ENCODE peak calls at places on chromosomes 13 and 19, in eight cellular contexts. One of them, this sample, is unnamed.

GRCh38 chr13:98978280-98978679 is 416 bp upstream of the DOCK9 start:
- DNase-seq in uterus: no peak
- DNase-seq in aorta: no peak
- DNase-seq in WERI-Rb-1: no peak
- DNase-seq in fibroblast of lung: peak
- DNase-seq in adrenal gland: no peak
- DNase-seq in tibial artery: no peak
- DNase-seq in stomach: no peak
- DNase-seq in this sample: no peak

GRCh38 chr19:44696939-44697669 is 1.8 kb upstream of the CEACAM16 start:
- DNase-seq in WERI-Rb-1: no peak
- DNase-seq in uterus: no peak
- DNase-seq in stomach: no peak
- DNase-seq in tibial artery: no peak
- DNase-seq in adrenal gland: no peak
- DNase-seq in fibroblast of lung: no peak
- DNase-seq in aorta: no peak
- DNase-seq in this sample: no peak

GRCh38 chr19:34432797-34433196 is 4.6 kb downstream of the UBA2 start:
- DNase-seq in fibroblast of lung: no peak
- DNase-seq in aorta: peak
- DNase-seq in stomach: no peak
- DNase-seq in uterus: peak
- DNase-seq in adrenal gland: no peak
- DNase-seq in tibial artery: peak
- DNase-seq in WERI-Rb-1: no peak
- DNase-seq in this sample: no peak

GRCh38 chr13:95256086-95256485 is 45.2 kb downstream of the ABCC4 start:
- DNase-seq in fibroblast of lung: peak
- DNase-seq in aorta: no peak
- DNase-seq in adrenal gland: no peak
- DNase-seq in tibial artery: no peak
- DNase-seq in WERI-Rb-1: no peak
- DNase-seq in stomach: no peak
- DNase-seq in uterus: no peak
- DNase-seq in this sample: no peak

GRCh38 chr19:56153507-56153906 is 12.4 kb downstream of the ZNF444 start:
- DNase-seq in aorta: no peak
- DNase-seq in tibial artery: no peak
- DNase-seq in fibroblast of lung: no peak
- DNase-seq in WERI-Rb-1: peak
- DNase-seq in uterus: no peak
- DNase-seq in adrenal gland: no peak
- DNase-seq in stomach: no peak
- DNase-seq in this sample: no peak

GRCh38 chr19:43634877-43635560 is 4.6 kb downstream of the CADM4 start:
- DNase-seq in adrenal gland: peak
- DNase-seq in uterus: no peak
- DNase-seq in stomach: no peak
- DNase-seq in WERI-Rb-1: no peak
- DNase-seq in aorta: no peak
- DNase-seq in fibroblast of lung: no peak
- DNase-seq in tibial artery: no peak
- DNase-seq in this sample: peak

GRCh38 chr13:59261928-59262488 is 901.7 kb downstream of the DIAPH3 start:
- DNase-seq in tibial artery: no peak
- DNase-seq in WERI-Rb-1: no peak
- DNase-seq in aorta: no peak
- DNase-seq in stomach: no peak
- DNase-seq in uterus: no peak
- DNase-seq in fibroblast of lung: no peak
- DNase-seq in adrenal gland: no peak
- DNase-seq in this sample: no peak

GRCh38 chr13:110485604-110486003 is 75.9 kb downstream of the RAB20 start:
- DNase-seq in tibial artery: no peak
- DNase-seq in WERI-Rb-1: no peak
- DNase-seq in uterus: no peak
- DNase-seq in stomach: no peak
- DNase-seq in aorta: no peak
- DNase-seq in adrenal gland: no peak
- DNase-seq in fibroblast of lung: peak
- DNase-seq in this sample: no peak

GRCh38 chr13:49450105-49450819 is 6.2 kb downstream of the SETDB2 start:
- DNase-seq in fibroblast of lung: no peak
- DNase-seq in WERI-Rb-1: no peak
- DNase-seq in aorta: no peak
- DNase-seq in uterus: no peak
- DNase-seq in tibial artery: no peak
- DNase-seq in adrenal gland: no peak
- DNase-seq in stomach: no peak
- DNase-seq in this sample: no peak

GRCh38 chr19:1921825-1922224 is 16.6 kb downstream of the ADAT3 start:
- DNase-seq in WERI-Rb-1: no peak
- DNase-seq in uterus: no peak
- DNase-seq in stomach: no peak
- DNase-seq in adrenal gland: no peak
- DNase-seq in tibial artery: no peak
- DNase-seq in aorta: no peak
- DNase-seq in fibroblast of lung: no peak
- DNase-seq in this sample: no peak

GRCh38 chr13:93775507-93776108 is 549.0 kb downstream of the GPC6 start:
- DNase-seq in adrenal gland: no peak
- DNase-seq in fibroblast of lung: peak
- DNase-seq in stomach: no peak
- DNase-seq in uterus: no peak
- DNase-seq in WERI-Rb-1: no peak
- DNase-seq in aorta: no peak
- DNase-seq in tibial artery: no peak
- DNase-seq in this sample: no peak

GRCh38 chr19:29878973-29879654 is 62.9 kb upstream of the URI1 start:
- DNase-seq in WERI-Rb-1: no peak
- DNase-seq in tibial artery: peak
- DNase-seq in fibroblast of lung: peak
- DNase-seq in uterus: no peak
- DNase-seq in aorta: no peak
- DNase-seq in adrenal gland: peak
- DNase-seq in stomach: no peak
- DNase-seq in this sample: no peak

GRCh38 chr19:39237200-39238184 is 7.3 kb downstream of the IFNL3 start:
- DNase-seq in fibroblast of lung: no peak
- DNase-seq in aorta: no peak
- DNase-seq in adrenal gland: no peak
- DNase-seq in stomach: peak
- DNase-seq in tibial artery: no peak
- DNase-seq in WERI-Rb-1: peak
- DNase-seq in uterus: no peak
- DNase-seq in this sample: no peak

GRCh38 chr19:43798546-43799409 is 3.5 kb downstream of the LYPD5 start:
- DNase-seq in uterus: no peak
- DNase-seq in tibial artery: no peak
- DNase-seq in stomach: peak
- DNase-seq in WERI-Rb-1: peak
- DNase-seq in aorta: peak
- DNase-seq in adrenal gland: peak
- DNase-seq in fibroblast of lung: peak
- DNase-seq in this sample: peak

GRCh38 chr13:84641491-84641890 is 759.2 kb upstream of the SLITRK1 start:
- DNase-seq in adrenal gland: no peak
- DNase-seq in tibial artery: no peak
- DNase-seq in aorta: no peak
- DNase-seq in uterus: no peak
- DNase-seq in fibroblast of lung: peak
- DNase-seq in WERI-Rb-1: no peak
- DNase-seq in stomach: no peak
- DNase-seq in this sample: no peak

GRCh38 chr13:67229438-67230242 is 496 bp downstream of the PCDH9 start:
- DNase-seq in WERI-Rb-1: peak
- DNase-seq in fibroblast of lung: peak
- DNase-seq in aorta: no peak
- DNase-seq in adrenal gland: no peak
- DNase-seq in uterus: no peak
- DNase-seq in stomach: no peak
- DNase-seq in tibial artery: no peak
- DNase-seq in this sample: no peak

GRCh38 chr19:45816236-45817009 is 1.3 kb upstream of the RSPH6A start:
- DNase-seq in tibial artery: no peak
- DNase-seq in stomach: no peak
- DNase-seq in uterus: no peak
- DNase-seq in fibroblast of lung: no peak
- DNase-seq in aorta: no peak
- DNase-seq in WERI-Rb-1: no peak
- DNase-seq in adrenal gland: no peak
- DNase-seq in this sample: no peak

GRCh38 chr19:10552596-10553053 is 8.9 kb downstream of the ATG4D start:
- DNase-seq in WERI-Rb-1: peak
- DNase-seq in stomach: no peak
- DNase-seq in aorta: no peak
- DNase-seq in fibroblast of lung: peak
- DNase-seq in adrenal gland: no peak
- DNase-seq in uterus: no peak
- DNase-seq in tibial artery: no peak
- DNase-seq in this sample: no peak

GRCh38 chr19:10555613-10555979 is 10.2 kb downstream of the KRI1 start:
- DNase-seq in adrenal gland: no peak
- DNase-seq in uterus: no peak
- DNase-seq in fibroblast of lung: no peak
- DNase-seq in WERI-Rb-1: no peak
- DNase-seq in aorta: no peak
- DNase-seq in stomach: no peak
- DNase-seq in tibial artery: no peak
- DNase-seq in this sample: no peak

GRCh38 chr19:10553087-10553667 is 9.5 kb downstream of the ATG4D start:
- DNase-seq in stomach: no peak
- DNase-seq in WERI-Rb-1: no peak
- DNase-seq in uterus: no peak
- DNase-seq in tibial artery: no peak
- DNase-seq in aorta: no peak
- DNase-seq in adrenal gland: no peak
- DNase-seq in fibroblast of lung: no peak
- DNase-seq in this sample: no peak

GRCh38 chr19:10554760-10555612 is 10.8 kb downstream of the KRI1 start:
- DNase-seq in uterus: no peak
- DNase-seq in fibroblast of lung: no peak
- DNase-seq in stomach: no peak
- DNase-seq in WERI-Rb-1: peak
- DNase-seq in aorta: no peak
- DNase-seq in adrenal gland: no peak
- DNase-seq in tibial artery: no peak
- DNase-seq in this sample: no peak

GRCh38 chr19:10553943-10554381 is 10.3 kb downstream of the ATG4D start:
- DNase-seq in stomach: peak
- DNase-seq in WERI-Rb-1: no peak
- DNase-seq in uterus: no peak
- DNase-seq in tibial artery: no peak
- DNase-seq in aorta: peak
- DNase-seq in adrenal gland: no peak
- DNase-seq in fibroblast of lung: no peak
- DNase-seq in this sample: no peak
- H3K27ac ChIP-seq in stomach: peak
- H3K27ac ChIP-seq in WERI-Rb-1: no peak
- H3K27ac ChIP-seq in uterus: no peak
- H3K27ac ChIP-seq in tibial artery: no peak
- H3K27ac ChIP-seq in aorta: no peak
- H3K27ac ChIP-seq in adrenal gland: no peak
- H3K27ac ChIP-seq in fibroblast of lung: no peak
- H3K27ac ChIP-seq in this sample: no peak

GRCh38 chr13:75418997-75419396 is 63.0 kb downstream of the TBC1D4 start:
- DNase-seq in stomach: no peak
- DNase-seq in tibial artery: no peak
- DNase-seq in aorta: no peak
- DNase-seq in fibroblast of lung: no peak
- DNase-seq in adrenal gland: no peak
- DNase-seq in WERI-Rb-1: no peak
- DNase-seq in uterus: no peak
- DNase-seq in this sample: no peak
- H3K27ac ChIP-seq in stomach: peak
- H3K27ac ChIP-seq in tibial artery: no peak
- H3K27ac ChIP-seq in aorta: no peak
- H3K27ac ChIP-seq in fibroblast of lung: no peak
- H3K27ac ChIP-seq in adrenal gland: no peak
- H3K27ac ChIP-seq in WERI-Rb-1: no peak
- H3K27ac ChIP-seq in uterus: no peak
- H3K27ac ChIP-seq in this sample: no peak

GRCh38 chr13:103351035-103351828 is 285.0 kb upstream of the SLC10A2 start:
- DNase-seq in adrenal gland: peak
- DNase-seq in uterus: no peak
- DNase-seq in stomach: no peak
- DNase-seq in aorta: no peak
- DNase-seq in WERI-Rb-1: no peak
- DNase-seq in tibial artery: no peak
- DNase-seq in fibroblast of lung: peak
- DNase-seq in this sample: no peak
- H3K27ac ChIP-seq in adrenal gland: no peak
- H3K27ac ChIP-seq in uterus: no peak
- H3K27ac ChIP-seq in stomach: no peak
- H3K27ac ChIP-seq in aorta: no peak
- H3K27ac ChIP-seq in WERI-Rb-1: no peak
- H3K27ac ChIP-seq in tibial artery: no peak
- H3K27ac ChIP-seq in fibroblast of lung: no peak
- H3K27ac ChIP-seq in this sample: no peak

GRCh38 chr19:5108123-5108613 is 139.3 kb downstream of the KDM4B start:
- DNase-seq in tibial artery: no peak
- DNase-seq in stomach: no peak
- DNase-seq in WERI-Rb-1: peak
- DNase-seq in aorta: no peak
- DNase-seq in adrenal gland: no peak
- DNase-seq in fibroblast of lung: no peak
- DNase-seq in uterus: no peak
- DNase-seq in this sample: no peak

GRCh38 chr19:5107432-5108122 is 138.7 kb downstream of the KDM4B start:
- DNase-seq in tibial artery: no peak
- DNase-seq in stomach: no peak
- DNase-seq in uterus: no peak
- DNase-seq in WERI-Rb-1: peak
- DNase-seq in aorta: no peak
- DNase-seq in fibroblast of lung: peak
- DNase-seq in adrenal gland: no peak
- DNase-seq in this sample: no peak

GRCh38 chr19:5108866-5109265 is 140.0 kb downstream of the KDM4B start:
- DNase-seq in tibial artery: no peak
- DNase-seq in adrenal gland: no peak
- DNase-seq in stomach: no peak
- DNase-seq in WERI-Rb-1: no peak
- DNase-seq in uterus: no peak
- DNase-seq in fibroblast of lung: no peak
- DNase-seq in aorta: no peak
- DNase-seq in this sample: no peak

GRCh38 chr19:5106361-5106760 is 137.4 kb downstream of the KDM4B start:
- DNase-seq in aorta: no peak
- DNase-seq in WERI-Rb-1: peak
- DNase-seq in fibroblast of lung: no peak
- DNase-seq in uterus: no peak
- DNase-seq in tibial artery: no peak
- DNase-seq in adrenal gland: no peak
- DNase-seq in stomach: no peak
- DNase-seq in this sample: no peak

DNA sequence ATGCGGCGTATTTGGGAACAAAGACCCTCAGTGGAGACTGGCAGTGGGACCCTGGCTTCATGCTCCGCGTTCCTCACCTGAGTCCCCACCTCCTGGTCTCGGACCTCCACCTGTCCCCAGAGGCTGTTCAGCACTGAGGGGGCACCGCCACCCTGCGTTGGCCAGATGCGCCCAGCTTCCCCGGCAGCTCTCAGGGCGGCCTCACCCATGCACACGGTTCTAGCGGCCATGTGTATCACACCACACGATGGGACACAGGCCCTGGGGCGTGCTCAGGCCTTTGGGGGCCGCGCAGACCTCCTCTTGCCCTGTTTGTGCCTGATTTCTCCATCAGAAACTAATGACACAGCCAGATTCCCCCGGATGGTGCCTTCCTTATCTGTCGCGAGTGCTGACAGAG is 138.1 kb downstream of the KDM4B start:
- DNase-seq in adrenal gland: no peak
- DNase-seq in aorta: no peak
- DNase-seq in fibroblast of lung: no peak
- DNase-seq in stomach: no peak
- DNase-seq in uterus: no peak
- DNase-seq in WERI-Rb-1: no peak
- DNase-seq in tibial artery: no peak
- DNase-seq in this sample: no peak
- H3K27ac ChIP-seq in adrenal gland: no peak
- H3K27ac ChIP-seq in aorta: no peak
- H3K27ac ChIP-seq in fibroblast of lung: no peak
- H3K27ac ChIP-seq in stomach: no peak
- H3K27ac ChIP-seq in uterus: no peak
- H3K27ac ChIP-seq in WERI-Rb-1: peak
- H3K27ac ChIP-seq in tibial artery: no peak
- H3K27ac ChIP-seq in this sample: no peak